ENCODE peak calls at places on chromosomes 4 and X, in five cellular contexts. D is IMR-90, Y is A549, A is H1, B is HepG2. E is an unnamed sample.

GRCh38 chr4:184383497-184384055 is 90.8 kb downstream of the IRF2 start:
- DNase-seq in D (peak), Y (peak), A (no peak), B (peak), E (no peak)

GRCh38 chr4:81207793-81208192 is 7.2 kb downstream of the PRKG2 start:
- DNase-seq in A (no peak), Y (no peak), D (peak), B (no peak), E (no peak)

GRCh38 chrX:133995759-133996158 is 10.4 kb upstream of the GPC3 start:
- DNase-seq in D (no peak), Y (no peak), B (no peak), A (no peak), E (no peak)

GRCh38 chrX:54786972-54787371 is 11.1 kb downstream of the ITIH6 start:
- DNase-seq in A (no peak), Y (peak), D (no peak), B (no peak), E (no peak)

GRCh38 chr4:82820689-82821088 is 22.1 kb upstream of the SCD5 start:
- DNase-seq in D (no peak), Y (no peak), A (no peak), B (no peak), E (no peak)

GRCh38 chrX:75155454-75155829 is 641 bp downstream of the ABCB7 start:
- DNase-seq in A (no peak), Y (peak), B (no peak), D (peak), E (peak)

GRCh38 chr4:77415689-77416088 is 189.9 kb upstream of the CXCL13 start:
- DNase-seq in B (no peak), D (no peak), A (no peak), Y (no peak), E (no peak)

GRCh38 chr4:123415977-123416376 is 19.4 kb downstream of the SPRY1 start:
- DNase-seq in D (peak), A (no peak), Y (no peak), B (peak), E (peak)

GRCh38 chr4:161949941-161950725 is 213.7 kb downstream of the FSTL5 start:
- DNase-seq in Y (no peak), B (no peak), A (no peak), D (peak), E (no peak)

GRCh38 chr4:2041234-2042130 is 17.6 kb upstream of the NAT8L start:
- DNase-seq in A (peak), B (peak), Y (peak), D (peak), E (peak)

GRCh38 chrX:40719218-40719617 is 16.1 kb downstream of the MED14 start:
- DNase-seq in B (no peak), A (no peak), Y (no peak), D (peak), E (no peak)

GRCh38 chr4:177554966-177555574 is 112.8 kb upstream of the AGA start:
- DNase-seq in A (peak), Y (peak), B (no peak), D (peak), E (peak)

GRCh38 chr4:31100551-31100950 is 380.4 kb downstream of the PCDH7 start:
- DNase-seq in A (no peak), Y (no peak), D (peak), B (no peak), E (no peak)

GRCh38 chrX:16119353-16120220 is 3.8 kb upstream of the GRPR start:
- DNase-seq in Y (peak), A (no peak), B (no peak), D (no peak), E (no peak)

GRCh38 chr4:99100876-99101275 is 12.3 kb upstream of the ADH5 start:
- DNase-seq in B (no peak), Y (no peak), A (no peak), D (no peak), E (no peak)

GRCh38 chr4:26000274-26000950 is 86.4 kb downstream of the SMIM20 start:
- DNase-seq in D (peak), B (no peak), Y (no peak), A (peak), E (no peak)

GRCh38 chrX:69305333-69306062 is 140.2 kb upstream of the PJA1 start:
- DNase-seq in Y (no peak), B (no peak), A (peak), D (no peak), E (no peak)

GRCh38 chr4:123102897-123103489 is 180.6 kb upstream of the NUDT6 start:
- DNase-seq in A (no peak), B (peak), D (peak), Y (peak), E (peak)

GRCh38 chrX:27966492-27966891 is 14.8 kb downstream of the DCAF8L1 start:
- DNase-seq in D (no peak), B (no peak), Y (peak), A (no peak), E (no peak)

DNA sequence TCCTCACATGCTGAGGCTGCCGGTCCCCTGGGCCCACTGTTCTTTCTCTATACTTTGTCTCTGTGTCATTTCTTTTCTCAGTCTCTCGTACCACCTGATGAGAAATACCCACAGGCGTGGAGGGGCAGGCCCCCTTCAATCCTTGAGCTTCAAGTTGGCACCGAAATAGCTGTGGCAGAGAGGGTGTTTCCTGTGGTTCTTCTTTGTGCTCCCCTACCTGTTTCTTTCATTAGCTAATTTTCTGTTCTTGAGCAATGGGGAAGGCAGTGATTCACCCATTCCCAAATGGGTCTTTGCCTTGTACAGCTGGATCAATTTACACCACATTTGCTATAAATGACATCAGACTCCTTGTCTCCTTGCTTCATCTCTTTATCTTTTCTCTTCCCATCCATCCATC is 2.1 kb upstream of the CYSLTR1 start:
- DNase-seq in A (no peak), D (no peak), Y (no peak), B (no peak), E (no peak)
- TF ChIP-seq MAFK in A (no peak), D (no peak), Y (no peak), B (no peak), E (no peak)

GRCh38 chrX:13622565-13622964 is 30.4 kb upstream of the TCEANC start:
- DNase-seq in Y (no peak), B (no peak), A (no peak), D (no peak), E (no peak)
- TF ChIP-seq MAFK in Y (no peak), B (no peak), A (no peak), D (no peak), E (no peak)

GRCh38 chrX:47814853-47815252 is 21.8 kb upstream of the ZNF81 start:
- DNase-seq in A (no peak), Y (no peak), D (no peak), B (no peak), E (peak)

GRCh38 chrX:47817897-47818296 is 18.8 kb upstream of the ZNF81 start:
- DNase-seq in Y (no peak), D (no peak), B (no peak), A (no peak), E (no peak)

GRCh38 chrX:47817421-47817820 is 19.3 kb upstream of the ZNF81 start:
- DNase-seq in A (no peak), B (no peak), Y (no peak), D (no peak), E (peak)

DNA sequence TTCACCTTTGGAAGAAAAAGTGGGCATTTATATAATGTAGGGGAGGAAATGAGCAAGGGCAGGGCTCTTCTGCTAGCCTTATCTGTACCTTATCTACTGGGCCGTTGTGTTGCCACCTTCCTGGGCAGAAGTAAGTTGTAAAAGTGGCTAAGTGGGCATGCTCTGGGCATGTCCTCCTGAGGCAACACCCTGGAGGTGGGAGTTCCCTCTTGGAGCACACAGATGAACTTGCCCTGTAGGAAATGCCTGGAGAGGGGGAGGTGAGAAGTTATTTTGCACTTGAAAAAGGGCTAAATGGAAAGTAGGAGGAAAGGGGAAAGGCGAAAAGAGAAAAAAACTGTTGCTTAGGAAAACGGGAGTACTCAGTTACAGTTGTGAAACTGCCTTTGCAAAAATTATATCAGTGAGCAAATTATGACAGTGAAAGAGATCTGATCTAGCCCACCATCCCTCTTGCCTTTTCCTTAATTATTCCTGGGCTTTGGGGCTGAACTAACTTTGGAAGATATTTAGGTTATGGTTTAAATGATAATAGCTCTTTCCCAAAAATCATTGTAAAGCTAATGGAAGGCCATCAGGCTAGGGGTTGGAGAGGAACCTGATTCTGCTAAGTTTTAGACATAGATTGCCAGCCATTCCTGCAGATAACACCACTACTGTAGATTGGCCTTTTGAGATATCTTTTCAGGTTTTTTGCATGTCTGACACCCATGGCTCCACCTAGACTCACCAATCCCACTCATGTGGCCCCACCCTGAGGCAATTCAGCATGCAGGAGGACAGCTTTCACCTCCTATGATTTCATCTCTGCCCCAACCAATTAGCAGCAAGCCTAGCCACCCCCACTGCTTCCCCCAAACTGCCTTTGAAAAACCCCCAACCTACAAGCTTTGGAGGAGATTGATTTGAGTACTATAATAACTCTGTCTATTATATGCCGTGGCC is 20.5 kb upstream of the ZNF81 start:
- DNase-seq in A (no peak), D (no peak), B (no peak), Y (peak), E (no peak)
- TF ChIP-seq MAFK in A (no peak), D (no peak), B (no peak), Y (no peak), E (no peak)

GRCh38 chrX:10393899-10394298 is 226.5 kb downstream of the MID1 start:
- DNase-seq in Y (peak), B (peak), A (no peak), D (peak), E (no peak)

GRCh38 chrX:10395643-10396042 is 224.7 kb downstream of the MID1 start:
- DNase-seq in A (no peak), D (no peak), Y (no peak), B (no peak), E (no peak)

GRCh38 chrX:10390187-10390586 is 230.2 kb downstream of the MID1 start:
- DNase-seq in B (no peak), Y (no peak), A (no peak), D (no peak), E (no peak)

GRCh38 chrX:10395179-10395578 is 225.2 kb downstream of the MID1 start:
- DNase-seq in A (no peak), Y (no peak), D (no peak), B (no peak), E (no peak)

DNA sequence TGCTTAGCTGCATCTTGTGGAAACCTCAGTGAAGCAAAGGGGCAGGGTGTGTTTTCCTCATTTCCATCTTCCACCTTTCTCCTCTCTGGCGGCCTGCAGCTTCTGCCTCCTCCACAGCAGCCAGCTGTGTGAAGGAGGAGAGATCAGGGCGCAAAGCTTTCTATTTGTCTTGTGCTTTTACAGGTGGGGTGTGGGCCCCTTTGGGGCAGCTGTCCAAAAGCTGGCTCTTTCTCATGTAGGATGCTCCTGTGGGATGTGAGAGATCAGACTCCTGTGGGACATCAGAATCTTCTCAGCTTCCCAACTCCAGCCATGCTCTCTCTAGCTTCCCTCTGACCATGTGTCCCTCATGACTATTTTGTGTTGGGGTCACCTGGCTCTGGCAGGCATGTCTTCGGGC is 227.1 kb downstream of the MID1 start:
- DNase-seq in A (no peak), B (no peak), Y (no peak), D (no peak), E (no peak)
- TF ChIP-seq MAFK in A (no peak), B (no peak), Y (no peak), D (no peak), E (no peak)

GRCh38 chrX:97605271-97605670 is 721.6 kb downstream of the RPA4 start:
- DNase-seq in B (no peak), A (no peak), Y (no peak), D (no peak), E (no peak)
- TF ChIP-seq MAFK in B (no peak), A (no peak), Y (no peak), D (no peak), E (no peak)

GRCh38 chr4:183300660-183301059 is 19.4 kb downstream of the CLDN22 start:
- DNase-seq in Y (no peak), B (no peak), D (no peak), A (no peak), E (no peak)
- TF ChIP-seq MAFK in Y (no peak), B (no peak), D (no peak), A (no peak), E (no peak)

GRCh38 chr4:127870688-127871087 is 10.0 kb upstream of the PLK4 start:
- DNase-seq in D (peak), Y (peak), B (no peak), A (no peak), E (peak)
- TF ChIP-seq MAFK in D (no peak), Y (no peak), B (no peak), A (no peak), E (no peak)

GRCh38 chr4:173919196-173919595 is 364.3 kb downstream of the FBXO8 start:
- DNase-seq in B (no peak), D (peak), Y (no peak), A (no peak), E (no peak)

GRCh38 chr4:173913496-173913895 is 370.0 kb downstream of the FBXO8 start:
- DNase-seq in A (no peak), D (no peak), Y (no peak), B (no peak), E (no peak)

GRCh38 chr4:173919861-173920260 is 363.6 kb downstream of the FBXO8 start:
- DNase-seq in B (no peak), Y (no peak), D (no peak), A (no peak), E (no peak)

GRCh38 chr4:173917255-173917960 is 366.1 kb downstream of the FBXO8 start:
- DNase-seq in Y (no peak), B (no peak), D (peak), A (no peak), E (no peak)
- TF ChIP-seq MAFK in Y (no peak), B (no peak), D (peak), A (no peak), E (no peak)

GRCh38 chr4:100929135-100929534 is 411.3 kb upstream of the EMCN start:
- DNase-seq in D (no peak), Y (no peak), B (no peak), A (no peak), E (no peak)
- TF ChIP-seq MAFK in D (no peak), Y (no peak), B (no peak), A (no peak), E (no peak)

DNA sequence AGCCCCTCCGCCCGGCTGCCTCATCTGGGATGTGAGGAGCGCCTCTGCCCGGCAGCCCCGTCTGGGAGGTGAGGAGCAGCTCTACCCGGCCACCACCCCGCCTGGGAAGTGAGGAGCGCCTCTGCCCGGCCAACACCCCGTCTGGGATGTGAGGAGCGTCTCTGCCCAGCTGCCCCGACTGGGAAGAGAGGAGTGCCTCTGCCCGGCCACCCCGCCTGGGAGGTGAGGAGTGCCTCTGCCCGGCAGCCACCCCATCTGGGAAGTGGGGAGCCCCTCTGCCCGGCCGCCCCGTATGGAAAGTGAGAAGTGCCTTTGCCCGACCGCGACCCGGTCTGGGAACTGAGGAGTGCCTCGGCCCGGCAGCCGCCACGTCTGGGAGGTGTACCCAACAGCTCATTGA is 74.3 kb upstream of the TNIP3 start:
- DNase-seq in D (no peak), B (no peak), A (no peak), Y (no peak), E (no peak)
- TF ChIP-seq MAFK in D (no peak), B (no peak), A (no peak), Y (no peak), E (no peak)

E was measured in K562.